ENCODE peak calls at places on chromosomes 7 and 10, in five cellular contexts. One of them, this sample, is unnamed.

GRCh38 chr7:38195804-38196595 is 18.0 kb downstream of the STARD3NL start:
- DNase-seq in HCT116: no peak
- DNase-seq in AG04449: no peak
- DNase-seq in fibroblast of villous mesenchyme: no peak
- DNase-seq in body of pancreas: no peak
- DNase-seq in this sample: peak

GRCh38 chr7:84228526-84228925 is 33.9 kb upstream of the SEMA3A start:
- DNase-seq in HCT116: no peak
- DNase-seq in AG04449: no peak
- DNase-seq in fibroblast of villous mesenchyme: no peak
- DNase-seq in body of pancreas: no peak
- DNase-seq in this sample: no peak

GRCh38 chr10:56880541-56880940 is 519.5 kb upstream of the ZWINT start:
- DNase-seq in HCT116: no peak
- DNase-seq in AG04449: no peak
- DNase-seq in fibroblast of villous mesenchyme: no peak
- DNase-seq in body of pancreas: no peak
- DNase-seq in this sample: no peak

GRCh38 chr10:124315599-124316270 is 103.0 kb downstream of the OAT start:
- DNase-seq in HCT116: no peak
- DNase-seq in AG04449: no peak
- DNase-seq in fibroblast of villous mesenchyme: no peak
- DNase-seq in body of pancreas: no peak
- DNase-seq in this sample: peak

GRCh38 chr7:155549226-155549625 is 2.9 kb upstream of the CNPY1 start:
- DNase-seq in HCT116: no peak
- DNase-seq in AG04449: no peak
- DNase-seq in fibroblast of villous mesenchyme: no peak
- DNase-seq in body of pancreas: no peak
- DNase-seq in this sample: no peak

GRCh38 chr7:32001948-32002347 is 68.3 kb downstream of the PDE1C start:
- DNase-seq in HCT116: no peak
- DNase-seq in AG04449: no peak
- DNase-seq in fibroblast of villous mesenchyme: no peak
- DNase-seq in body of pancreas: no peak
- DNase-seq in this sample: no peak

GRCh38 chr7:47786557-47787248 is 161.6 kb downstream of the PKD1L1 start:
- DNase-seq in HCT116: peak
- DNase-seq in AG04449: peak
- DNase-seq in fibroblast of villous mesenchyme: peak
- DNase-seq in body of pancreas: peak
- DNase-seq in this sample: peak

GRCh38 chr10:31757374-31757773 is 171.3 kb downstream of the ARHGAP12 start:
- DNase-seq in HCT116: no peak
- DNase-seq in AG04449: no peak
- DNase-seq in fibroblast of villous mesenchyme: no peak
- DNase-seq in body of pancreas: peak
- DNase-seq in this sample: no peak

GRCh38 chr10:34163075-34163905 is 651.8 kb downstream of the PARD3 start:
- DNase-seq in HCT116: no peak
- DNase-seq in AG04449: no peak
- DNase-seq in fibroblast of villous mesenchyme: no peak
- DNase-seq in body of pancreas: no peak
- DNase-seq in this sample: peak

GRCh38 chr10:86688398-86688921 is 20.1 kb downstream of the LDB3 start:
- DNase-seq in HCT116: peak
- DNase-seq in AG04449: no peak
- DNase-seq in fibroblast of villous mesenchyme: peak
- DNase-seq in body of pancreas: peak
- DNase-seq in this sample: peak

GRCh38 chr7:30988346-30989005 is 24.7 kb downstream of the GHRHR start:
- DNase-seq in HCT116: no peak
- DNase-seq in AG04449: no peak
- DNase-seq in fibroblast of villous mesenchyme: peak
- DNase-seq in body of pancreas: peak
- DNase-seq in this sample: no peak

GRCh38 chr7:101153969-101154692 is at the start of gene AP1S1:
- DNase-seq in HCT116: peak
- DNase-seq in AG04449: no peak
- DNase-seq in fibroblast of villous mesenchyme: peak
- DNase-seq in body of pancreas: peak
- DNase-seq in this sample: peak

GRCh38 chr7:139680676-139681462 is 96.9 kb downstream of the HIPK2 start:
- DNase-seq in HCT116: peak
- DNase-seq in AG04449: peak
- DNase-seq in fibroblast of villous mesenchyme: peak
- DNase-seq in body of pancreas: no peak
- DNase-seq in this sample: peak

GRCh38 chr10:131689486-131689885 is 211.3 kb upstream of the PPP2R2D start:
- DNase-seq in HCT116: no peak
- DNase-seq in AG04449: no peak
- DNase-seq in fibroblast of villous mesenchyme: no peak
- DNase-seq in body of pancreas: no peak
- DNase-seq in this sample: no peak

GRCh38 chr7:25832456-25832855 is 319.5 kb upstream of the NFE2L3 start:
- DNase-seq in HCT116: no peak
- DNase-seq in AG04449: no peak
- DNase-seq in fibroblast of villous mesenchyme: no peak
- DNase-seq in body of pancreas: no peak
- DNase-seq in this sample: peak

GRCh38 chr7:36301914-36302771 is 87.5 kb upstream of the ANLN start:
- DNase-seq in HCT116: no peak
- DNase-seq in AG04449: no peak
- DNase-seq in fibroblast of villous mesenchyme: no peak
- DNase-seq in body of pancreas: no peak
- DNase-seq in this sample: peak

GRCh38 chr7:85205754-85206153 is 18.9 kb upstream of the SEMA3D start:
- DNase-seq in HCT116: no peak
- DNase-seq in AG04449: no peak
- DNase-seq in fibroblast of villous mesenchyme: no peak
- DNase-seq in body of pancreas: no peak
- DNase-seq in this sample: no peak

GRCh38 chr7:47371733-47372368 is 210.1 kb downstream of the TNS3 start:
- DNase-seq in HCT116: no peak
- DNase-seq in AG04449: no peak
- DNase-seq in fibroblast of villous mesenchyme: peak
- DNase-seq in body of pancreas: peak
- DNase-seq in this sample: peak

GRCh38 chr7:98137826-98138151 is 31.1 kb downstream of the LMTK2 start:
- DNase-seq in HCT116: no peak
- DNase-seq in AG04449: no peak
- DNase-seq in fibroblast of villous mesenchyme: no peak
- DNase-seq in body of pancreas: no peak
- DNase-seq in this sample: no peak

GRCh38 chr7:45391618-45392451 is 182.3 kb upstream of the ADCY1 start:
- DNase-seq in HCT116: no peak
- DNase-seq in AG04449: no peak
- DNase-seq in fibroblast of villous mesenchyme: no peak
- DNase-seq in body of pancreas: no peak
- DNase-seq in this sample: no peak

GRCh38 chr7:30920021-30920583 is 8.4 kb downstream of the AQP1 start:
- DNase-seq in HCT116: no peak
- DNase-seq in AG04449: no peak
- DNase-seq in fibroblast of villous mesenchyme: no peak
- DNase-seq in body of pancreas: peak
- DNase-seq in this sample: peak

GRCh38 chr10:59265140-59265539 is 88.7 kb downstream of the PHYHIPL start:
- DNase-seq in HCT116: no peak
- DNase-seq in AG04449: no peak
- DNase-seq in fibroblast of villous mesenchyme: no peak
- DNase-seq in body of pancreas: no peak
- DNase-seq in this sample: no peak

GRCh38 chr7:75867390-75867717 is 11.5 kb upstream of the RHBDD2 start:
- DNase-seq in HCT116: no peak
- DNase-seq in AG04449: no peak
- DNase-seq in fibroblast of villous mesenchyme: no peak
- DNase-seq in body of pancreas: no peak
- DNase-seq in this sample: no peak

GRCh38 chr10:100790761-100791208 is 45.4 kb downstream of the PAX2 start:
- DNase-seq in HCT116: no peak
- DNase-seq in AG04449: no peak
- DNase-seq in fibroblast of villous mesenchyme: no peak
- DNase-seq in body of pancreas: no peak
- DNase-seq in this sample: no peak

GRCh38 chr7:87592300-87592699 is 8.4 kb downstream of the ABCB1 start:
- DNase-seq in HCT116: no peak
- DNase-seq in AG04449: no peak
- DNase-seq in fibroblast of villous mesenchyme: no peak
- DNase-seq in body of pancreas: no peak
- DNase-seq in this sample: no peak

GRCh38 chr10:119896937-119897336 is 4.4 kb downstream of the SEC23IP start:
- DNase-seq in HCT116: no peak
- DNase-seq in AG04449: no peak
- DNase-seq in fibroblast of villous mesenchyme: peak
- DNase-seq in body of pancreas: peak
- DNase-seq in this sample: peak

GRCh38 chr10:63437334-63437949 is 28.3 kb downstream of the JMJD1C start:
- DNase-seq in HCT116: no peak
- DNase-seq in AG04449: no peak
- DNase-seq in fibroblast of villous mesenchyme: peak
- DNase-seq in body of pancreas: no peak
- DNase-seq in this sample: peak

GRCh38 chr10:26640391-26640790 is 57.1 kb upstream of the PDSS1 start:
- DNase-seq in HCT116: no peak
- DNase-seq in AG04449: no peak
- DNase-seq in fibroblast of villous mesenchyme: no peak
- DNase-seq in body of pancreas: no peak
- DNase-seq in this sample: no peak

GRCh38 chr10:72068901-72069446 is 19.4 kb downstream of the SPOCK2 start:
- DNase-seq in HCT116: no peak
- DNase-seq in AG04449: no peak
- DNase-seq in fibroblast of villous mesenchyme: peak
- DNase-seq in body of pancreas: no peak
- DNase-seq in this sample: no peak

GRCh38 chr7:6430271-6430940 is 17.3 kb downstream of the DAGLB start:
- DNase-seq in HCT116: no peak
- DNase-seq in AG04449: peak
- DNase-seq in fibroblast of villous mesenchyme: peak
- DNase-seq in body of pancreas: no peak
- DNase-seq in this sample: peak
- TF ChIP-seq CTCF in HCT116: peak
- TF ChIP-seq CTCF in AG04449: peak
- TF ChIP-seq CTCF in fibroblast of villous mesenchyme: peak
- TF ChIP-seq CTCF in body of pancreas: no peak
- TF ChIP-seq CTCF in this sample: peak

GRCh38 chr10:133325761-133326463 is 10.8 kb downstream of the CALY start:
- DNase-seq in HCT116: no peak
- DNase-seq in AG04449: no peak
- DNase-seq in fibroblast of villous mesenchyme: no peak
- DNase-seq in body of pancreas: no peak
- DNase-seq in this sample: no peak

GRCh38 chr10:133324857-133325260 is 11.8 kb downstream of the CALY start:
- DNase-seq in HCT116: no peak
- DNase-seq in AG04449: no peak
- DNase-seq in fibroblast of villous mesenchyme: no peak
- DNase-seq in body of pancreas: no peak
- DNase-seq in this sample: no peak

GRCh38 chr10:133326745-133327650 is 9.7 kb downstream of the CALY start:
- DNase-seq in HCT116: no peak
- DNase-seq in AG04449: no peak
- DNase-seq in fibroblast of villous mesenchyme: peak
- DNase-seq in body of pancreas: no peak
- DNase-seq in this sample: no peak

GRCh38 chr10:133324198-133324792 is 12.4 kb downstream of the CALY start:
- DNase-seq in HCT116: no peak
- DNase-seq in AG04449: no peak
- DNase-seq in fibroblast of villous mesenchyme: peak
- DNase-seq in body of pancreas: peak
- DNase-seq in this sample: peak

GRCh38 chr10:133325392-133325760 is 11.3 kb downstream of the CALY start:
- DNase-seq in HCT116: no peak
- DNase-seq in AG04449: no peak
- DNase-seq in fibroblast of villous mesenchyme: peak
- DNase-seq in body of pancreas: no peak
- DNase-seq in this sample: no peak
- H3K4me3 ChIP-seq in HCT116: no peak
- H3K4me3 ChIP-seq in AG04449: peak
- H3K4me3 ChIP-seq in fibroblast of villous mesenchyme: peak
- H3K4me3 ChIP-seq in body of pancreas: no peak
- H3K4me3 ChIP-seq in this sample: peak

GRCh38 chr7:149027055-149027454 is 1.2 kb downstream of the PDIA4 start:
- DNase-seq in HCT116: no peak
- DNase-seq in AG04449: no peak
- DNase-seq in fibroblast of villous mesenchyme: no peak
- DNase-seq in body of pancreas: no peak
- DNase-seq in this sample: peak

GRCh38 chr7:149027560-149028345 is 552 bp downstream of the PDIA4 start:
- DNase-seq in HCT116: no peak
- DNase-seq in AG04449: no peak
- DNase-seq in fibroblast of villous mesenchyme: peak
- DNase-seq in body of pancreas: no peak
- DNase-seq in this sample: peak

GRCh38 chr7:149023662-149024061 is 4.6 kb downstream of the PDIA4 start:
- DNase-seq in HCT116: no peak
- DNase-seq in AG04449: no peak
- DNase-seq in fibroblast of villous mesenchyme: no peak
- DNase-seq in body of pancreas: no peak
- DNase-seq in this sample: no peak

GRCh38 chr7:149031353-149031910 is 3.1 kb upstream of the PDIA4 start:
- DNase-seq in HCT116: no peak
- DNase-seq in AG04449: no peak
- DNase-seq in fibroblast of villous mesenchyme: no peak
- DNase-seq in body of pancreas: no peak
- DNase-seq in this sample: no peak

DNA sequence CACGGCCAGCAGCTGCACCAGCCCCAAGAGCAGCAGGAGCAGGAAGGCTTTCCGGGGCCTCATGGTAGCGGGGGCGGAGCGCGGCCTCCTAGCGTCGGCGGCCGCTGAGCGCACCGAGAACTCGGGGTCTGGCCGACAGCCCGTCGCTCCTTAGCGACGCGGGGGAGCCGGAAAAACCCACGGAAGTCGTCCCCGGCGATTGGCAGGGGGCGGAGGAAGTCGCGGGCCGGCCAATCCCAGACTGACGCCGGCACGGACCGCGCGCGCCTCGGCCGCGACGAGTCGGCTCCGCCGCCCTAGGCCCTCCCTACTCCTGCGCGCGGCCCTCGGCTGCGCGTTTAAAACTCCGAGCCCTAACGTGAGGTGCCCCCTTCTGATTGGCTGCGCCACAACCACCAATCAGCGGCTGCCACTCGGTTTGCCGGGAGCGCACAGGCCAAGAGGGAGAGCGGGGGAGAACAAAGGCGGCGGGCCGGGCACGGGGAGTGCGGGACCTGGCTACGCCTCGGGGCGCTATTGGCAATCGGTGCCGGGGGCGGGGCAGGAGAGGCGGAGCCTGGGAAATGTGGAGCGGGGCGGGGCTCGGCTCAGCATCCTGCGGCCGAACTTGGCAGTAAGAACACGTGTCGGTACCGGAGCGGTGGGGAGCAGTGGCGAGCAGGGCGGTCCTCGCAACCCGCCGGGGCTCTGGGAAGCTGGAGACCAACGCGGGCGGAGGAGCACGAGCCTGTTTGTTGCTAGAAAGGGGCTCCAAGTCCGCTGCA is at the start of gene PDIA4:
- DNase-seq in HCT116: peak
- DNase-seq in AG04449: peak
- DNase-seq in fibroblast of villous mesenchyme: peak
- DNase-seq in body of pancreas: peak
- DNase-seq in this sample: peak
- TF ChIP-seq CTCF in HCT116: no peak
- TF ChIP-seq CTCF in AG04449: peak
- TF ChIP-seq CTCF in fibroblast of villous mesenchyme: no peak
- TF ChIP-seq CTCF in body of pancreas: peak
- TF ChIP-seq CTCF in this sample: peak

GRCh38 chr7:29146082-29146706 is at the start of gene CPVL:
- DNase-seq in HCT116: peak
- DNase-seq in AG04449: no peak
- DNase-seq in fibroblast of villous mesenchyme: no peak
- DNase-seq in body of pancreas: peak
- DNase-seq in this sample: peak
- H3K4me3 ChIP-seq in HCT116: peak
- H3K4me3 ChIP-seq in AG04449: no peak
- H3K4me3 ChIP-seq in fibroblast of villous mesenchyme: peak
- H3K4me3 ChIP-seq in body of pancreas: no peak
- H3K4me3 ChIP-seq in this sample: peak

This sample was measured in cardiac fibroblast.